ENCODE peak calls at places on chromosomes 11 and 22, in four cellular contexts. I is CD4-positive, alpha-beta T cell; S is germinal center; R is activated CD4-positive, alpha-beta T cell treated with anti-CD3 and anti-CD28 coated beads for 36 hours. H is an unnamed sample.

GRCh38 chr11:106086135-106086534 is 8.7 kb downstream of the AASDHPPT start:
- DNase-seq in I (no peak), S (no peak), R (no peak), H (no peak)

GRCh38 chr11:68106165-68106940 is 14.8 kb downstream of the CHKA start:
- DNase-seq in I (no peak), S (no peak), R (no peak), H (no peak)

GRCh38 chr11:96330511-96330859 is 12.5 kb downstream of the MAML2 start:
- DNase-seq in I (no peak), S (no peak), R (no peak), H (no peak)

GRCh38 chr22:16717699-16718558 is 107.3 kb downstream of the XKR3 start:
- DNase-seq in I (no peak), S (no peak), R (no peak), H (no peak)

GRCh38 chr22:46641829-46642266 is 21.7 kb downstream of the GRAMD4 start:
- DNase-seq in I (no peak), S (no peak), R (no peak), H (no peak)

GRCh38 chr11:70637949-70638598 is 239.7 kb downstream of the CTTN start:
- DNase-seq in I (no peak), S (no peak), R (no peak), H (no peak)

GRCh38 chr11:118200901-118201680 is 23.7 kb downstream of the JAML start:
- DNase-seq in I (peak; percentile 39), S (no peak), R (peak; percentile 72), H (no peak)

GRCh38 chr11:2258501-2259465 is 11.6 kb downstream of the ASCL2 start:
- DNase-seq in I (no peak), S (no peak), R (no peak), H (no peak)

GRCh38 chr22:38422615-38423511 is 32.1 kb downstream of the KCNJ4 start:
- DNase-seq in I (no peak), S (no peak), R (no peak), H (no peak)

GRCh38 chr22:38706885-38707180 is 1.1 kb downstream of the GTPBP1 start:
- DNase-seq in I (no peak), S (no peak), R (no peak), H (no peak)

GRCh38 chr11:121154473-121154872 is 53.4 kb downstream of the TECTA start:
- DNase-seq in I (no peak), S (no peak), R (no peak), H (no peak)

GRCh38 chr22:45647532-45648225 is 24.0 kb upstream of the ATXN10 start:
- DNase-seq in I (no peak), S (no peak), R (no peak), H (no peak)

GRCh38 chr11:66479741-66480115 is 506 bp upstream of the DPP3 start:
- DNase-seq in I (no peak), S (no peak), R (no peak), H (no peak)

GRCh38 chr11:85682330-85683305 is 3.4 kb downstream of the CCDC89 start:
- DNase-seq in I (peak; percentile 37), S (peak; percentile 87), R (peak; percentile 81), H (peak; percentile 80)

GRCh38 chr11:67372993-67373915 is at the start of gene CLCF1:
- DNase-seq in I (peak; percentile 89), S (peak; percentile 79), R (peak; percentile 71), H (peak; percentile 81)

GRCh38 chr11:115501895-115502589 is 2.2 kb downstream of the CADM1 start:
- DNase-seq in I (no peak), S (no peak), R (peak; percentile 35), H (no peak)

GRCh38 chr22:25392584-25392983 is 171.9 kb upstream of the GRK3 start:
- DNase-seq in I (no peak), S (no peak), R (no peak), H (no peak)

GRCh38 chr11:114159802-114160588 is 100.5 kb downstream of the ZBTB16 start:
- DNase-seq in I (peak; percentile 98), S (peak; percentile 61), R (peak; percentile 93), H (peak; percentile 100)